ENCODE peak calls at places on chromosomes 6 and 20, in five cellular contexts. L is endothelial cell, T is tibial nerve, U is AG10803, K is PC-3. R is an unnamed sample.

GRCh38 chr6:158672726-158673125 is 22.9 kb downstream of the SYTL3 start:
- DNase-seq in L (no peak), K (no peak), T (no peak), U (no peak), R (no peak)

GRCh38 chr6:158253248-158253647 is 59.0 kb upstream of the TULP4 start:
- DNase-seq in K (no peak), T (no peak), U (no peak), L (no peak), R (no peak)

GRCh38 chr6:125904871-125905270 is 51.7 kb upstream of the HINT3 start:
- DNase-seq in U (peak; percentile 58), L (no peak), T (no peak), K (peak; percentile 93), R (peak; percentile 96)

GRCh38 chr20:14525439-14525838 is 188.0 kb upstream of the FLRT3 start:
- DNase-seq in K (no peak), U (no peak), T (no peak), L (no peak), R (no peak)

GRCh38 chr20:35307666-35308653 is 15.7 kb upstream of the FAM83C start:
- DNase-seq in U (peak; percentile 95), K (peak; percentile 94), T (no peak), L (no peak), R (peak; percentile 96)

GRCh38 chr20:58048096-58048702 is 180.3 kb downstream of the ANKRD60 start:
- DNase-seq in U (peak; percentile 74), L (peak; percentile 51), K (peak; percentile 75), T (no peak), R (peak; percentile 61)

GRCh38 chr6:101747160-101747559 is 353.7 kb downstream of the GRIK2 start:
- DNase-seq in U (no peak), L (no peak), T (no peak), K (no peak), R (no peak)

GRCh38 chr20:1904160-1904559 is 9.0 kb downstream of the SIRPA start:
- DNase-seq in U (no peak), T (no peak), K (no peak), L (no peak), R (no peak)

GRCh38 chr20:5024982-5025381 is 23.7 kb upstream of the SLC23A2 start:
- DNase-seq in L (no peak), K (no peak), T (no peak), U (no peak), R (no peak)

GRCh38 chr6:67956352-67956751 is 678.7 kb upstream of the ADGRB3 start:
- DNase-seq in K (no peak), U (no peak), T (no peak), L (no peak), R (no peak)

GRCh38 chr20:58233881-58234528 is 5.6 kb upstream of the ANKRD60 start:
- DNase-seq in K (peak; percentile 60), T (peak; percentile 51), U (no peak), L (peak; percentile 85), R (no peak)

GRCh38 chr20:37630161-37630560 is 63.7 kb upstream of the CTNNBL1 start:
- DNase-seq in U (no peak), L (no peak), K (no peak), T (no peak), R (no peak)

GRCh38 chr6:148272084-148272483 is 70.6 kb upstream of the SASH1 start:
- DNase-seq in U (peak; percentile 97), L (no peak), K (peak; percentile 12), T (no peak), R (no peak)

GRCh38 chr6:125546827-125547226 is 202.6 kb upstream of the HEY2 start:
- DNase-seq in T (no peak), K (peak; percentile 14), U (peak; percentile 16), L (no peak), R (peak; percentile 22)

GRCh38 chr6:15662246-15663056 is at the start of gene DTNBP1:
- DNase-seq in L (peak; percentile 84), T (peak; percentile 73), U (peak; percentile 20), K (peak; percentile 60), R (peak; percentile 57)

GRCh38 chr6:169420912-169421543 is 167.4 kb upstream of the THBS2 start:
- DNase-seq in T (no peak), L (peak; percentile 22), K (no peak), U (no peak), R (peak; percentile 7)

GRCh38 chr6:64732888-64733287 is 974.1 kb downstream of the EYS start:
- DNase-seq in U (no peak), T (no peak), L (no peak), K (peak; percentile 53), R (peak; percentile 16)
- TF ChIP-seq CTCF in U (no peak), T (no peak), L (no peak), K (peak; percentile 67), R (peak; percentile 9)

GRCh38 chr6:156777577-156777865 is 343 bp downstream of the ARID1B start:
- DNase-seq in U (no peak), L (no peak), K (no peak), T (no peak), R (no peak)

GRCh38 chr6:156776841-156777576 is at the start of gene ARID1B:
- DNase-seq in T (peak; percentile 75), L (peak; percentile 79), K (peak; percentile 60), U (peak; percentile 84), R (peak; percentile 79)

GRCh38 chr6:156775717-156776116 is 1.5 kb upstream of the ARID1B start:
- DNase-seq in L (no peak), U (no peak), T (no peak), K (peak; percentile 32), R (peak; percentile 11)

GRCh38 chr6:156774872-156775405 is 2.2 kb upstream of the ARID1B start:
- DNase-seq in K (no peak), U (no peak), T (peak; percentile 24), L (no peak), R (peak; percentile 37)

DNA sequence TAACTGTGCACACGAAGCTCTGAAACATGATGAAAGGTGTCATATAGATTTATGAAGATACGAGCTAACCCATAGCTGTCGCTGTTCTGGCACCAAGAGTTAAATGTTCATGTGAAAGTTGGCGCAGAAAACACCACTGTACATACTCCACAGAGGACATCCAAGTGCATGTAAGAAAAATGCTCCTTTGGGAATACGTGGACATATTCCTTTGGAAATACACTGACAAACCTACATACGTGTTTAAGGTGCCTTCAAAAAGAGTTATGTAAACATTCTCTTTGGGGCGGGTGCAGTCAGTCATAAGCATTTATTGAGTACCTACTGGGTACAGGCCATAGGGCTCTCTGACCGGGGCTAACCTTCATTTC is 723 bp upstream of the ARID1B start:
- DNase-seq in K (peak; percentile 37), L (no peak), U (no peak), T (peak; percentile 33), R (peak; percentile 63)
- TF ChIP-seq CTCF in K (no peak), L (no peak), U (no peak), T (no peak), R (no peak)

GRCh38 chr20:18003897-18004296 is 35.1 kb downstream of the MGME1 start:
- DNase-seq in U (no peak), K (no peak), L (no peak), T (no peak), R (no peak)

GRCh38 chr20:18005170-18005989 is 36.6 kb downstream of the MGME1 start:
- DNase-seq in L (no peak), K (no peak), U (no peak), T (no peak), R (no peak)

GRCh38 chr20:17998446-17998845 is 29.6 kb downstream of the MGME1 start:
- DNase-seq in U (no peak), L (no peak), K (no peak), T (no peak), R (no peak)

GRCh38 chr20:18004389-18005031 is 35.7 kb downstream of the MGME1 start:
- DNase-seq in U (peak; percentile 56), L (no peak), K (no peak), T (no peak), R (no peak)

DNA sequence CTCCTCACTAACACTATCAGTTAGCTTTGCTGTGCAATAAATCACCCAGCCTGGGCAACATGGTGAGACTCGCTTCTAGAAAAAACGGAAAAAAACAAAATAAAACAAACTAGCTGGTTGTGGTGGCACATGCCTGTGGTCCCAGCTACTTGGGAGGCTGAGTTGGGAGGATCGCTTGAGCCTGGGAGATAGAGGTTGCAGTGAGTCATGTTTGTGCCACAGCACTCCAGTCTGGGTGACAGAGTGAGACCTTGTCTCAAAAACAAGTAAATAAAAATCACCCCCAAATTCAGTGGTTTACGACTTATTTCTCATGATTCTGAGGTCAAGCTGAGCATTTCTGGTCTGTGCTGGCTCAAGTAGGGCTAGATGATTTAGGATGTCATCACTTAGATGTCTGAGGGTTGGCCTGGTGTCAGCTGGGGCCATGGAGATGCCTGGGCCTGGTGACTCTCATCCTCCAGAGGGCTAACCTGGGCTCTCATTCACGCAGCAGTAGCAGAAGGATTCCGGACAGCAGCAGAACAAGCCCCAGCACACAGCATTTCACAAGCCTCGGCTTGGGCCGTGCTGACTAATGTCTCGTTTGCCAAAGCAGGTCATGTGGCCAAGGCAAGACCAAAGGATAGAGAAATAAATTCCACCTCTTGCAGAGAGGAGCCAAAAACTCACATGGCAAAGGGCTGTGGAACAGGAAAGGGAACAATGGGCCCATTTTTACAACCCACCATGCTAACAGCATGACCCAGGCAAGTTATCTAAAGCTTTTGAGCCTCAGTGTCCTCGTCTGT is 32.5 kb downstream of the MGME1 start:
- DNase-seq in K (peak; percentile 69), U (peak; percentile 90), L (no peak), T (peak; percentile 72), R (peak; percentile 94)
- TF ChIP-seq CTCF in K (no peak), U (no peak), L (no peak), T (no peak), R (no peak)

GRCh38 chr6:160167547-160168391 is 46.2 kb downstream of the SLC22A1 start:
- DNase-seq in K (peak; percentile 3), T (no peak), U (no peak), L (no peak), R (no peak)
- TF ChIP-seq CTCF in K (no peak), T (no peak), U (no peak), L (no peak), R (no peak)

DNA sequence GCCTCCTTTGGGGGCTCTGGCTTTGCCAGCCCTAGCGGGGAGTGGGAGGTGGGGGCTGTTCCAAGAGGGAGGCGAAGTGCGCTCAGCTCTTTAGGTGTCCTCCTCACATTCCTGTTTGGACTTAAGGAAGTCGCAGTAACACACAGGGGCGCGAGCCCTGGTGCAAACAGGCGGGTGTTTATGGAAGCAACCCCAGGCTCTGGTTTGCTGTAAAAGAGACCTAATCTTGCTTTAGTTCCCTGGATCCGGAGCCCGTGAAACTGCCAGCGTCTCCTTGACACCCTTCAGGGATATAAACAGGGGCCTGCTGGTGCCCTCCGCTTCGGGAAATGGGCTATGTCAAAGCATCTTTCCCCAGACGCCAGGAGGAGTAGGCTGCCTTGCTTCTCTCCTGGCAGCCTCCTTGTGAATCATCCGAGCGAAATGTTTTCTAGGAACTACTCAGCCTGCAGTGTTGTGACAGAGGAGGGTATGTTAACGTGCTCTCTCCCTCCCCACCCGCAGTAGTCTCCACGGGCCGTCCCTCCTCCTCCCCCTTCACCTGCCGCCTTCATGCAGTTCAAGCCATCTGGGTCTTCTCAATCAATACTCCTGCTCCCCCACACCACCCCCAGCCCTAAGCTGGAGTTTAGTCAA is 168.0 kb upstream of the LRFN2 start:
- DNase-seq in K (no peak), T (no peak), L (no peak), U (peak; percentile 65), R (peak; percentile 20)
- TF ChIP-seq CTCF in K (no peak), T (no peak), L (no peak), U (peak; percentile 30), R (no peak)

DNA sequence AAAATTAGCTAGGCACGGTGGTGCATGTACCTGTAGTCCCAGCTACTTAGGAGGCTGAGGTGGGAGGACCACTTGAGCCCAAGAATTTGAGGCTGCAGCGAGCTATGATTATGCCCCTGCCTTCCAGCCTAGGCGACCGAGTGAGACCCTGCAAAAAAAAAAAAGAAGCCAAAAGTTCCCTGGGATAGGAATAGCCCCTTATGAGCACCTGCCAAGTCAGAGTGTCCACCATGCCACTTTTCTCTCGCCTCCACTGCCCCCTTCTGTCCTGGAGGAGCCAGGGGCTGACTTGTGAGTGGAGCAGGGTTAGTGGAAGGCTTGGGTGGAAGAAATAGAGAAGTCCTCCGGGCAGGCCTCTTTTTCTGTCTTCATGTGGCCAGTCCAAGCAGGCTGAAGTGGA is 12.1 kb upstream of the DDX27 start:
- DNase-seq in L (no peak), K (peak; percentile 44), U (no peak), T (no peak), R (no peak)
- TF ChIP-seq CTCF in L (no peak), K (peak; percentile 59), U (no peak), T (no peak), R (no peak)